ENCODE peak calls at places on chromosome 15, in six cellular contexts. A is right lobe of liver; G is fibroblast of lung; U is transverse colon; X is CD4-positive, alpha-beta T cell; V is fibroblast of pulmonary artery. I is an unnamed sample.

GRCh38 chr15:30065025-30065801 is 17.5 kb upstream of the GOLGA8J start:
- DNase-seq in A (no peak), G (peak; percentile 93), U (no peak), X (no peak), V (peak; percentile 41), I (no peak)

GRCh38 chr15:55992769-55993110 is 672 bp downstream of the NEDD4 start:
- DNase-seq in A (no peak), G (no peak), U (no peak), X (no peak), V (no peak), I (no peak)

GRCh38 chr15:83977992-83978391 is 257.6 kb upstream of the GOLGA6L4 start:
- DNase-seq in A (no peak), G (no peak), U (no peak), X (no peak), V (no peak), I (no peak)

GRCh38 chr15:79451361-79451999 is 19.3 kb downstream of the MINAR1 start:
- DNase-seq in A (no peak), G (no peak), U (no peak), X (no peak), V (no peak), I (no peak)

GRCh38 chr15:65305776-65306175 is 1.3 kb downstream of the RNU5B-1 start:
- DNase-seq in A (peak; percentile 27), G (no peak), U (no peak), X (no peak), V (no peak), I (no peak)

GRCh38 chr15:83323296-83323711 is 38.8 kb upstream of the BNC1 start:
- DNase-seq in A (no peak), G (peak; percentile 94), U (no peak), X (no peak), V (peak; percentile 95), I (no peak)

GRCh38 chr15:74302821-74303359 is 64.6 kb downstream of the CYP11A1 start:
- DNase-seq in A (no peak), G (no peak), U (peak; percentile 32), X (no peak), V (peak; percentile 44), I (no peak)

GRCh38 chr15:73336756-73337155 is 32.0 kb downstream of the HCN4 start:
- DNase-seq in A (peak; percentile 27), G (no peak), U (no peak), X (no peak), V (no peak), I (no peak)

GRCh38 chr15:90860942-90861675 is 7.3 kb upstream of the FURIN start:
- DNase-seq in A (no peak), G (peak; percentile 81), U (no peak), X (no peak), V (no peak), I (peak; percentile 37)

GRCh38 chr15:49860101-49860500 is 239.3 kb downstream of the DTWD1 start:
- DNase-seq in A (no peak), G (peak; percentile 92), U (no peak), X (no peak), V (no peak), I (no peak)

GRCh38 chr15:72785452-72786243 is 2.1 kb upstream of the ADPGK start:
- DNase-seq in A (no peak), G (peak; percentile 78), U (peak; percentile 14), X (no peak), V (no peak), I (peak; percentile 7)

GRCh38 chr15:88031461-88031860 is 225.1 kb downstream of the NTRK3 start:
- DNase-seq in A (no peak), G (no peak), U (no peak), X (no peak), V (no peak), I (no peak)

GRCh38 chr15:98785796-98786581 is 137.7 kb downstream of the IGF1R start:
- DNase-seq in A (no peak), G (no peak), U (peak; percentile 61), X (no peak), V (no peak), I (no peak)

GRCh38 chr15:89566141-89566540 is 9.1 kb upstream of the TICRR start:
- DNase-seq in A (no peak), G (no peak), U (no peak), X (no peak), V (no peak), I (no peak)

GRCh38 chr15:60479711-60480110 is 769 bp upstream of the ICE2 start:
- DNase-seq in A (no peak), G (no peak), U (no peak), X (no peak), V (no peak), I (no peak)

GRCh38 chr15:27480642-27481041 is 509.7 kb downstream of the GABRG3 start:
- DNase-seq in A (no peak), G (no peak), U (no peak), X (no peak), V (no peak), I (no peak)

GRCh38 chr15:91566116-91566515 is 287.4 kb upstream of the SLCO3A1 start:
- DNase-seq in A (no peak), G (no peak), U (no peak), X (no peak), V (no peak), I (no peak)

GRCh38 chr15:90230071-90230494 is 3.7 kb downstream of the CIB1 start:
- DNase-seq in A (peak; percentile 90), G (no peak), U (peak; percentile 67), X (no peak), V (no peak), I (no peak)

GRCh38 chr15:95162967-95163531 is 931.7 kb downstream of the MCTP2 start:
- DNase-seq in A (no peak), G (peak; percentile 92), U (no peak), X (no peak), V (peak; percentile 60), I (no peak)

GRCh38 chr15:56805466-56806146 is 72.3 kb upstream of the ZNF280D start:
- DNase-seq in A (no peak), G (peak; percentile 93), U (no peak), X (no peak), V (peak; percentile 91), I (no peak)

GRCh38 chr15:34951993-34952392 is 17.5 kb downstream of the AQR start:
- DNase-seq in A (no peak), G (peak; percentile 47), U (no peak), X (no peak), V (peak; percentile 74), I (no peak)

GRCh38 chr15:41862515-41863116 is 24.0 kb downstream of the PLA2G4B start:
- DNase-seq in A (no peak), G (no peak), U (peak; percentile 73), X (no peak), V (no peak), I (no peak)

GRCh38 chr15:44394062-44394461 is 33.4 kb upstream of the CTDSPL2 start:
- DNase-seq in A (no peak), G (peak; percentile 3), U (no peak), X (no peak), V (peak; percentile 72), I (no peak)

GRCh38 chr15:65530318-65531111 is at the start of gene HACD3:
- DNase-seq in A (peak; percentile 89), G (peak; percentile 70), U (peak; percentile 90), X (peak; percentile 90), V (peak; percentile 76), I (peak; percentile 82)

DNA sequence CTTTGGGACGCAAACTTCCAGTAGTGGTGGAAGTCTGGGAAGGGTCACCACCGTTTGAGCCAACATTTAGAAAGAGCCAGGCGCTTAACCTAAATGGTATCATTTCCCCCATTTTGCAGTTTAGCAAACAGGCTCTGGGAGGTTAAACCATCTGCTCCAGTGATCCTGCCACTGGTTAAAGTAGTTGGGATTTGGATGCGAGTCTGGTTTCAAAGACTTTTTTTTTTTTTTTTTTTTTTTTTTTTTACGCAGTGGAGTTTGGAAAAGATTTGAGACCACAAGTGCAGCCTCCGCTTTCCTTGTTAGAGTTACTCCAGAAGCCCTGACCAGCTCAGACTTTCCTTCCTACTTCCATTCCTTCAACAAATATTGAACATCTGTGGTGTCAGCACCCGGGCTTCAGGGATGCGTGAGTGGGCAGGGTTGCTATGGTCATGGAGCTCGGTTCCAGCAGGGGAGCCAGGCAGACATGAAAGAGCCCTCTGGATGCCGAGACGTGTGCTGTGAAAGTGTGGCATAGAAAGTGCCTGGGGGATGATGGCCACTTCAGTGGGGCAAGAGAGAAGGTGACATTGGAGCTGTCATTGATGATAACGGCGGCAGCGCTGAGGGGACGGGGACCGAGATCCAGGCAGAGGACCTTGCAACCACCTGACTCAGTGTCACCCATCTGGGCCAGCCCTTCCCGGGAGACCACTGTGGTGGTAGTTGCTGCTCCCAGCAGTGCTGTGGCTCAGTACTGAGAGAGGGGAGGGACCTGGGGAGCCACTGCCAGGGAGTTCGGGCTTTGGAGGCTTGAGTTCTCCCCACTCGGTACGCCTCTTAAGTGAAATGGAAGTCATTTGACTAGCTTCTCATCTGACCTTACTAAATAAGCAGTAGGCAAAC is 1.1 kb upstream of the RNU6-1 start:
- DNase-seq in A (no peak), G (peak; percentile 58), U (peak; percentile 34), X (no peak), V (peak; percentile 52), I (no peak)
- TF ChIP-seq CTCF in A (no peak), G (no peak), U (no peak), X (no peak), V (peak; percentile 5), I (no peak)

DNA sequence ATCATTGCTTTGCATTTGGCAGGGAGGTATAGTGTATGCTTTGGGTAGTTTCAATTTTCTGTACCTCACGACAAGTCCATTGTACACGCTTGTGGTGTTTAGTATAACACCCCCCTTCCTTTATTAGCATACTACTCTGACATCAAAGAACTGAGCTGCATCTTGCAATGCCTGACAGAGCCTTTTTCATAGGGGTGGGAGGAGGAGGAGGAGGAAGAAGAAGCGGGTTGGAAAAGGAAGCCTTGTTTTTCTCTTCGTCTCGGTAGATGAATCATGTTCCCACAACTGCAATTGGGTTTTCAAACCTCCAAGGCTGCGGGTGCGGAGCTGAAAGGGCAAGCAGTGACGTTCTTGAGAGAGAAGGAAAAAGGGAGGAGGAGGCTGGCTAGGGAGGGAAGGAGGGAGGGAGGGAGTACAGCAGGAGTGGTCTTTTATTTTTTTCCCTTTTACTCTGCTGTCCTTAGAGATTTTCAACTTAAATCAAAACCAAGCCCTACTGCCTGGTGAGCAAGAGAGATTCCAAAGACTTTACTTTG is 175.7 kb downstream of the KLHL25 start:
- DNase-seq in A (no peak), G (peak; percentile 98), U (peak; percentile 50), X (peak; percentile 44), V (peak; percentile 99), I (peak; percentile 36)
- TF ChIP-seq CTCF in A (no peak), G (no peak), U (no peak), X (no peak), V (no peak), I (no peak)

DNA sequence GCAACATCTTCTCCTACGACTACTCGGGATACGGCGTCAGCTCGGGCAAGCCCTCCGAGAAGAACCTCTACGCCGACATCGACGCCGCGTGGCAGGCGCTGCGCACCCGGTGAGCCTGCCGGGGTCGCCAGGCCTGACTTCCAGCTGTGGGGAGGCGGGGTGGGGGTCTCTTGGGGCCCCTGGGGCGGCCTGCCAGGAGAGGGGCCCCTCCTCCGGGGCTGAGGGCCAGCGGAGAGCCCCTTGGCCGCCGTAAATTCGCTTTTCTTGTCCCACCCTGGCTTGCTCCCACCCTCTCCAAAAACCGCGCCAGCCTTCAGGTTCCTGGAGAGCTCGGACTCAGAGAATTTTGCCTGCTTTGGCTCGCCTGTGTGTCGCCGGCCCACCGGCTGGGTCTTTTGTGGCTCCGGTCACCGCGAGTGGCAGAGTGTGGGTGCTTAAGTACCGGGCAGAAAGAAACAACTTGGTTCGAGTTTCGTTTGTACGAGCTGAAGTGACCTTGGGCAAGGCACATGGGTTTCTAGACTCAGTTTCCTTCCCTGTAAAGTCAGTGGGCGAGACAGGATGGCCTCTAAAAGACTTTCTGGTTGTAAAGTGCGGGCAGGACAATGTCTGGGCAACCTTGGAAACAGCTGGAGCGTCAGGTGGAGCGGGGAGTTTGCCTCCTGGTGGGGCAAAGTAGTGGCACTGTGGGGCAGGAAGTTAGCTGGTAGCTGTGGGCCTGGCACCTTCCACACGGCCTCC is 971 bp downstream of the ABHD17C start:
- DNase-seq in A (no peak), G (peak; percentile 22), U (peak; percentile 78), X (peak; percentile 46), V (no peak), I (no peak)
- TF ChIP-seq CTCF in A (peak; percentile 20), G (peak; percentile 40), U (peak; percentile 76), X (no peak), V (peak; percentile 36), I (no peak)

GRCh38 chr15:93974804-93975481 is 256.4 kb upstream of the MCTP2 start:
- DNase-seq in A (no peak), G (peak; percentile 44), U (no peak), X (no peak), V (peak; percentile 30), I (no peak)
- TF ChIP-seq CTCF in A (peak; percentile 37), G (peak; percentile 4), U (no peak), X (no peak), V (peak; percentile 16), I (no peak)